ENCODE peak calls at places on chromosomes 5 and 9, in eight cellular contexts. S is iPS DF 6.9; I is mammary epithelial cell; Q is aorta; N is neuronal stem cell; E is NT2/D1; L is stomach; K is CD8-positive, alpha-beta memory T cell. B is an unnamed sample. For H3K4me1, the result is how much of the 10 kb centered on the place peaks cover.

GRCh38 chr5:77909237-77909636 is 133.1 kb upstream of the TBCA start:
- DNase-seq in L (no peak), Q (no peak), K (no peak), E (no peak), I (no peak), N (no peak), S (no peak), B (no peak)

GRCh38 chr5:16881253-16881652 is 54.8 kb downstream of the MYO10 start:
- DNase-seq in E (no peak), S (no peak), N (no peak), K (no peak), L (no peak), I (no peak), Q (no peak), B (no peak)

GRCh38 chr5:116216246-116216645 is 131.4 kb downstream of the COMMD10 start:
- DNase-seq in Q (no peak), E (no peak), N (no peak), I (no peak), L (no peak), K (no peak), S (no peak), B (no peak)

GRCh38 chr9:31674264-31674663 is 710.2 kb upstream of the ACO1 start:
- DNase-seq in Q (no peak), L (no peak), N (no peak), K (no peak), E (no peak), S (no peak), I (peak), B (no peak)

GRCh38 chr9:1775230-1775629 is 239.9 kb upstream of the SMARCA2 start:
- DNase-seq in E (peak), K (no peak), N (peak), I (no peak), Q (no peak), S (no peak), L (no peak), B (no peak)

GRCh38 chr9:128420651-128421473 is at the start of gene CERCAM:
- DNase-seq in N (peak), Q (peak), I (peak), K (peak), L (peak), E (no peak), S (no peak), B (no peak)

GRCh38 chr9:134525841-134526797 is 115.5 kb upstream of the COL5A1 start:
- DNase-seq in I (no peak), S (no peak), Q (no peak), N (no peak), L (peak), K (no peak), E (no peak), B (no peak)

GRCh38 chr5:23268136-23268535 is 239.3 kb upstream of the PRDM9 start:
- DNase-seq in Q (no peak), S (no peak), K (no peak), N (no peak), I (no peak), E (no peak), L (no peak), B (no peak)

GRCh38 chr9:21294325-21294724 is 10.8 kb downstream of the IFNA5 start:
- DNase-seq in K (no peak), L (no peak), Q (no peak), N (no peak), S (no peak), I (peak), E (no peak), B (no peak)

GRCh38 chr9:109894921-109895758 is 115.1 kb downstream of the PALM2AKAP2 start:
- DNase-seq in L (no peak), Q (peak), I (peak), S (no peak), N (no peak), E (no peak), K (no peak), B (no peak)

GRCh38 chr9:26955222-26955903 is 849 bp upstream of the IFT74 start:
- DNase-seq in L (no peak), I (no peak), N (no peak), E (no peak), S (no peak), K (no peak), Q (no peak), B (no peak)

GRCh38 chr9:95724253-95724991 is 151.1 kb upstream of the ERCC6L2 start:
- DNase-seq in I (no peak), S (no peak), K (peak), Q (no peak), N (no peak), L (no peak), E (no peak), B (no peak)

GRCh38 chr9:80648336-80648735 is 1041.0 kb downstream of the TLE1 start:
- DNase-seq in Q (no peak), N (no peak), L (no peak), S (no peak), K (no peak), I (no peak), E (no peak), B (no peak)

GRCh38 chr5:174736351-174736721 is 12.0 kb downstream of the MSX2 start:
- DNase-seq in E (no peak), L (no peak), K (no peak), I (no peak), S (no peak), N (no peak), Q (no peak), B (no peak)

GRCh38 chr9:111661802-111662491 is 542 bp downstream of the GNG10 start:
- DNase-seq in N (peak), K (peak), E (no peak), S (no peak), I (peak), L (peak), Q (peak), B (peak)

GRCh38 chr5:137693951-137694721 is 41.8 kb downstream of the KLHL3 start:
- DNase-seq in E (no peak), L (no peak), S (no peak), N (no peak), Q (no peak), I (no peak), K (no peak), B (no peak)

GRCh38 chr5:176639208-176639607 is 8.1 kb upstream of the TSPAN17 start:
- DNase-seq in N (no peak), I (no peak), K (no peak), Q (no peak), E (no peak), L (no peak), S (no peak), B (no peak)

GRCh38 chr5:134649163-134649916 is 755 bp downstream of the SEC24A start:
- DNase-seq in S (no peak), E (no peak), K (peak), Q (no peak), I (peak), L (peak), N (no peak), B (no peak)

GRCh38 chr9:19028835-19029451 is 4.1 kb downstream of the SAXO1 start:
- DNase-seq in E (peak), I (peak), Q (no peak), N (peak), L (peak), K (no peak), S (peak), B (no peak)

GRCh38 chr9:34079181-34079580 is 30.5 kb upstream of the UBAP2 start:
- DNase-seq in Q (no peak), I (peak), K (no peak), N (no peak), S (no peak), L (no peak), E (no peak), B (no peak)

GRCh38 chr9:78973906-78974305 is 597.9 kb upstream of the TLE4 start:
- DNase-seq in K (no peak), N (no peak), L (no peak), I (peak), Q (no peak), E (no peak), S (no peak), B (no peak)

GRCh38 chr5:128213340-128213739 is 129.8 kb downstream of the SLC12A2 start:
- DNase-seq in K (no peak), N (peak), I (peak), L (peak), S (peak), Q (no peak), E (peak), B (no peak)

GRCh38 chr5:27124590-27124989 is 86.2 kb upstream of the CDH9 start:
- DNase-seq in I (peak), Q (no peak), K (no peak), N (no peak), S (peak), E (no peak), L (no peak), B (no peak)

GRCh38 chr5:179819296-179820126 is 1.2 kb upstream of the SQSTM1 start:
- DNase-seq in K (peak), N (no peak), Q (peak), I (peak), E (no peak), S (no peak), L (peak), B (peak)

GRCh38 chr9:135664266-135664665 is 1.2 kb downstream of the LCN9 start:
- DNase-seq in N (no peak), S (no peak), E (no peak), I (no peak), L (no peak), K (no peak), Q (no peak), B (no peak)

GRCh38 chr5:145244788-145245187 is 590.4 kb downstream of the PRELID2 start:
- DNase-seq in L (no peak), Q (no peak), S (no peak), E (no peak), I (no peak), N (no peak), K (no peak), B (no peak)

DNA sequence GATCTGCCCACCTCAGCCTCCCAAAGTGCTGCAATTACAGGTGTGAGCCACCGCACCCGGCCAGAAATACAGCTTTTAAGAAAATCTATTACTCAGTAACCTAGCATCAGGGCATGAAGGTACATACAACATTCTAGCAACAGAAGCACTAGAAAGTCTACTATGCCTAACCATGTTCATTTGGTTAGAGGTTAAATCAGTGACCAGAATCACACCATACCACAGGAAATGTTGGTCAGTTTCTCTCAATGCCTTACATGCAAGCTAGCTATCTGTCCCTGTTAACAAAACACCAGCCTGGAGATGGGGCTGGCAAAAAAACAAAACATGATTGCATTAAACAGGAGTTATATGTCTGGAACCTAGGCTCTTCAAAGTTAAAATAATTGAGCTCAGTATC is 104.1 kb downstream of the STRBP start:
- DNase-seq in E (no peak), K (no peak), L (no peak), I (no peak), Q (no peak), N (no peak), S (no peak), B (no peak)
- H3K4me1 ChIP-seq in E (under half), K (under half), L (under half), I (under half), Q (under half), N (under half), S (under half), B (under half)

GRCh38 chr5:38338455-38338854 is 80.1 kb downstream of the EGFLAM start:
- DNase-seq in K (no peak), Q (no peak), I (no peak), N (no peak), S (no peak), E (no peak), L (no peak), B (no peak)
- H3K4me3 ChIP-seq in K (no peak), Q (no peak), I (no peak), N (no peak), S (no peak), E (no peak), L (no peak), B (no peak)

GRCh38 chr5:113253037-113253436 is 181.8 kb downstream of the TSSK1B start:
- DNase-seq in I (no peak), L (no peak), N (no peak), S (no peak), K (no peak), E (no peak), Q (no peak), B (no peak)
- H3K4me1 ChIP-seq in I (under half), L (under half), N (under half), S (under half), K (under half), E (under half), Q (under half), B (under half)

GRCh38 chr9:25397746-25398145 is 280.5 kb downstream of the TUSC1 start:
- DNase-seq in N (no peak), I (no peak), Q (no peak), E (no peak), K (no peak), L (no peak), S (peak), B (no peak)
- H3K4me3 ChIP-seq in N (no peak), I (no peak), Q (no peak), E (no peak), K (no peak), L (no peak), S (no peak), B (no peak)

DNA sequence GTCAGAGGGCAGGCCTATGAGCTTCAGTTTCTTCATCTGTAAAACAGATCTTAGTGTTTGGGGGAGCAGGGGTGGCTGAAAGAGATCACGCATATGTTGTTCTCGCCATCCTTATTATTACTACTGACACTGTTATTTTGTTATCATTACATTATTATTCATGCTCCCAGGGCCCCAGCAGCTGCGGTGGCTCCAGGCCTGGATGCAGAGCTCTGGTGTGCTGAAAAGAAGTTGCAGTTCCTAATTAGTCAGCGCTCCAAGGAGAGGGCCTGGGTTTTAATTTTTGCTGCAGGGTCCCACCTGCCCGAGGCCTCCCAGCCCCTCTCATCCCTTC is 19.5 kb downstream of the CXXC5 start:
- DNase-seq in I (no peak), S (no peak), K (no peak), L (no peak), E (no peak), N (no peak), Q (no peak), B (no peak)
- H3K4me1 ChIP-seq in I (half or more), S (under half), K (under half), L (half or more), E (under half), N (under half), Q (under half), B (half or more)

GRCh38 chr5:131212471-131213021 is 41.8 kb downstream of the LYRM7 start:
- DNase-seq in K (no peak), L (no peak), I (no peak), N (no peak), Q (no peak), E (no peak), S (no peak), B (no peak)
- H3K4me3 ChIP-seq in K (no peak), L (no peak), I (no peak), N (no peak), Q (no peak), E (no peak), S (no peak), B (no peak)

DNA sequence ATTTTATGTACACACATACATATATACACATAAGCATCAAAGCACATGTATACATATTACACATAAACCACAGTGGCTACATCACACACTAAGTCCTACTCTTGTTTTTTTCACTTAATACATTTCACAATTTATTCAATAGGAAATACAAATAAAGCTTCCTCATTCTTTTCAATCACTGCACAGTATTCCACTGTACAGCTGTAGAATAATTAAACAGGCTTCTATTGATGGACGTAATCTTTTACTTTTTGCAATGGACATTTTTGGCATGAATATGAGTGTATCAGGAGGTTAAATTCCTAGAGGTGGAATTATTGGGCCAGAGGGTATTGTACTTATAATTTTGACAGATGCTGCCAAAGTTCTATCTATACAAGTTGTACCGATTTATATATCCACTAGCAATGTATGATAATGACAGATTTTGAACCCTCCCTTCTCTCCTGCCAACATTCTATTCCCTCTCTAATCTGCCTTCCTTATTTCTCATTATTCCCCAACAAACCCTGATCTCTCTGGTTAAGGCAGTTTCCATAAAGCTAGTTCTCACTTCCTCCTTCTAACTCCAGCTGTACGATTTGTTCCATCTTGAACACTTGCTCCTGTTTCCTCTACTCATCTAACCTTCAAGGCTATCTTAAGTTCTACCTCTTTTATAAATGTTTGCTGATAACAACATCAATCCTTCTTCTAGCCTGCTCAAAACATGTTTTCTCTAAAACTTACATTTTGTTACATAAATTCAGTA is 35.2 kb downstream of the MRPS27 start:
- DNase-seq in L (no peak), K (no peak), N (no peak), E (no peak), I (no peak), S (no peak), Q (no peak), B (no peak)
- H3K4me1 ChIP-seq in L (under half), K (under half), N (under half), E (under half), I (under half), S (under half), Q (under half), B (under half)

DNA sequence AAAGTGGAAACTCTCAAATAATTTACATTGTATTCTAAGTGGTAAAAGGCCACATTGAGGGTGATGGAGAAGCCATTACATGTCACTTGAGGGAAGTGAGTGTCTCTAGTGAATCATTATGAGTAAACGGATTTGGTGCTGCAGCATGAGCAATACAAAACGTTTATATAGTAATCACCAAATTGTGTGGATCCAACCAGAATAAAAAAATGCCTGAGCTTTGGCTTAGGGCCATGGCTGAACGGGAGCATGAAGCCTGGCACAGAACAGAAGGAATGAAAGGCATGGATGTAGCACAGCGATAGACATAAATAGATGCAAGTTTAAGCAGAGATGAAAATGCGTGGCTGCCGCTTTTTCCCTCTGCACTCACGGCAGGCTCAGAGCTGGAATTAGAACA is 58.3 kb downstream of the PTTG1 start:
- DNase-seq in I (peak), K (no peak), E (no peak), N (no peak), S (no peak), L (no peak), Q (no peak), B (no peak)
- H3K4me3 ChIP-seq in I (no peak), K (no peak), E (no peak), N (no peak), S (no peak), L (no peak), Q (no peak), B (no peak)

DNA sequence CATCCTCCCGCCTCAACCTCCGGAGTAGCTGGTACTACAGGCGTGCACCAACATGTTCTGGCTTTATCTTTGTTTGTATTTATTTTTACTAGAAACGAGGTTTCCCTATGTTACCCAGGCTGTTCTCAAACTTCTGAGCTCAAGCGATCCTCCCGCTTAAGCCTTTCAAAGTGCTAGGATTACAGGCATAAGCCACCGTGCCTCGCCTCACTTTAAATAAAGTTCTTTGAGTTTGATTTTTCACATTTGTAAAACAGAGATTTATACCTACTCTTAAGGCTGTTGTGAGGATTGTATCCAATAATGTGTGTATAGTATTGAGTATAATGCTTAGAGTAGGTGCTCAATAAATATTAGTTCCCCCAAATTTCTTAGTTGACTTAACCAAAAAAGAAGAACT is 75.7 kb downstream of the MEF2C start:
- DNase-seq in N (no peak), Q (no peak), I (no peak), E (no peak), K (no peak), S (no peak), L (no peak), B (no peak)
- H3K4me1 ChIP-seq in N (under half), Q (under half), I (under half), E (under half), K (under half), S (under half), L (under half), B (under half)